ENCODE peak calls at places on chromosomes 11 and 22, in seven cellular contexts. D is EL; I is epithelial cell of proximal tubule; Y is fibroblast of lung; U is pulmonary artery endothelial cell; T is stimulated activated CD8-positive, alpha-beta memory T cell treated with anti-CD3 and anti-CD28 coated beads, Interleukin-2, amount 100 ng/mL, for 48 hours; W is heart left ventricle. R is an unnamed sample.

GRCh38 chr11:70603756-70604211 is 205.5 kb downstream of the CTTN start:
- DNase-seq in T (no peak), I (no peak), Y (no peak), W (no peak), D (no peak), U (no peak), R (no peak)

GRCh38 chr11:122093731-122094130 is 22.3 kb downstream of the BLID start:
- DNase-seq in W (no peak), Y (peak; percentile 67), D (peak; percentile 75), U (no peak), T (no peak), I (no peak), R (no peak)

GRCh38 chr11:1263036-1263435 is 40.2 kb downstream of the MUC5B start:
- DNase-seq in I (no peak), U (no peak), D (no peak), T (no peak), Y (no peak), W (no peak), R (no peak)

GRCh38 chr22:30425616-30426394 is at the start of gene MTFP1:
- DNase-seq in U (no peak), I (no peak), Y (peak; percentile 63), D (peak; percentile 80), W (peak; percentile 72), T (peak; percentile 37), R (no peak)

GRCh38 chr22:28955817-28956216 is 72.4 kb downstream of the ZNRF3 start:
- DNase-seq in D (no peak), U (no peak), I (no peak), W (no peak), Y (peak; percentile 22), T (peak; percentile 53), R (no peak)

GRCh38 chr11:57406337-57406904 is 16.0 kb upstream of the PRG2 start:
- DNase-seq in W (peak; percentile 57), U (peak; percentile 63), T (no peak), D (no peak), Y (peak; percentile 17), I (peak; percentile 68), R (peak; percentile 80)

GRCh38 chr22:50308986-50309600 is 1.6 kb upstream of the PLXNB2 start:
- DNase-seq in I (no peak), D (no peak), U (no peak), W (no peak), T (no peak), Y (no peak), R (no peak)

GRCh38 chr11:61828629-61829407 is 718 bp downstream of the FADS2 start:
- DNase-seq in W (peak; percentile 63), T (peak; percentile 38), Y (peak; percentile 27), I (no peak), U (no peak), D (peak; percentile 40), R (no peak)

GRCh38 chr11:6601041-6601461 is 2.4 kb downstream of the RRP8 start:
- DNase-seq in Y (no peak), W (no peak), I (no peak), U (no peak), T (no peak), D (no peak), R (no peak)

GRCh38 chr11:34805937-34806336 is 110.2 kb downstream of the APIP start:
- DNase-seq in D (no peak), W (no peak), U (no peak), T (no peak), I (no peak), Y (no peak), R (no peak)

GRCh38 chr11:33557201-33557600 is 143.4 kb downstream of the C11orf91 start:
- DNase-seq in I (peak; percentile 1), W (no peak), D (peak; percentile 85), Y (no peak), T (no peak), U (no peak), R (peak; percentile 53)

GRCh38 chr11:44805596-44805995 is 78.8 kb downstream of the TSPAN18 start:
- DNase-seq in U (no peak), I (no peak), D (peak; percentile 23), W (no peak), Y (no peak), T (no peak), R (no peak)

GRCh38 chr11:22822204-22822603 is 7.4 kb downstream of the SVIP start:
- DNase-seq in D (no peak), Y (no peak), W (no peak), U (no peak), T (no peak), I (no peak), R (no peak)

GRCh38 chr11:3158131-3158591 is 6.9 kb downstream of the OSBPL5 start:
- DNase-seq in Y (no peak), W (peak; percentile 23), T (no peak), I (no peak), D (no peak), U (no peak), R (no peak)

GRCh38 chr11:2578934-2579280 is 120.9 kb downstream of the KCNQ1OT1 start:
- DNase-seq in I (no peak), T (no peak), D (no peak), W (no peak), U (no peak), Y (no peak), R (no peak)

GRCh38 chr11:2862950-2863618 is 22.5 kb downstream of the CDKN1C start:
- DNase-seq in D (no peak), Y (no peak), W (no peak), T (no peak), U (no peak), I (no peak), R (no peak)

GRCh38 chr22:25898707-25899365 is 156.8 kb downstream of the MYO18B start:
- DNase-seq in W (no peak), Y (no peak), T (no peak), U (no peak), I (no peak), D (peak; percentile 7), R (no peak)

GRCh38 chr11:113730887-113731726 is 25.0 kb upstream of the TMPRSS5 start:
- DNase-seq in T (no peak), W (peak; percentile 28), D (peak; percentile 62), U (peak; percentile 15), Y (peak; percentile 63), I (peak; percentile 22), R (peak; percentile 19)

GRCh38 chr11:44813401-44813800 is 86.6 kb downstream of the TSPAN18 start:
- DNase-seq in T (no peak), U (no peak), D (no peak), W (peak; percentile 83), Y (no peak), I (no peak), R (no peak)

GRCh38 chr22:50665738-50666137 is 6.9 kb upstream of the SHANK3 start:
- DNase-seq in D (no peak), U (no peak), Y (no peak), I (no peak), W (no peak), T (no peak), R (no peak)

GRCh38 chr11:75719639-75720239 is 2.1 kb downstream of the MOGAT2 start:
- DNase-seq in Y (no peak), I (no peak), T (no peak), D (no peak), U (no peak), W (no peak), R (no peak)

GRCh38 chr11:30735946-30736345 is 149.8 kb upstream of the MPPED2 start:
- DNase-seq in D (no peak), W (no peak), U (no peak), T (no peak), Y (no peak), I (no peak), R (no peak)

GRCh38 chr11:57116654-57117053 is 65.1 kb upstream of the LRRC55 start:
- DNase-seq in I (no peak), U (no peak), Y (peak; percentile 60), D (peak; percentile 68), W (no peak), T (no peak), R (no peak)

GRCh38 chr11:115580927-115581680 is 76.9 kb upstream of the CADM1 start:
- DNase-seq in D (no peak), U (no peak), T (no peak), Y (peak; percentile 45), I (no peak), W (peak; percentile 59), R (no peak)